ENCODE peak calls at places on chromosome 2, in six cellular contexts. One of them, this sample, is unnamed.

GRCh38 chr2:55743583-55743982 is 49.9 kb upstream of the PNPT1 start:
- DNase-seq in WERI-Rb-1: no peak
- DNase-seq in NCI-H1092 treated with DMSO at 0.1 percent for 48 hours: no peak
- DNase-seq in GM23248: peak; percentile 87
- DNase-seq in brain microvascular endothelial cell: peak; percentile 22
- DNase-seq in epithelial cell of proximal tubule: peak; percentile 4
- DNase-seq in this sample: no peak

GRCh38 chr2:235666240-235666781 is 172.5 kb downstream of the AGAP1 start:
- DNase-seq in WERI-Rb-1: peak; percentile 73
- DNase-seq in NCI-H1092 treated with DMSO at 0.1 percent for 48 hours: peak; percentile 83
- DNase-seq in GM23248: peak; percentile 79
- DNase-seq in brain microvascular endothelial cell: peak; percentile 79
- DNase-seq in epithelial cell of proximal tubule: no peak
- DNase-seq in this sample: peak; percentile 81

GRCh38 chr2:165587335-165587938 is 117.9 kb downstream of the CSRNP3 start:
- DNase-seq in WERI-Rb-1: no peak
- DNase-seq in NCI-H1092 treated with DMSO at 0.1 percent for 48 hours: no peak
- DNase-seq in GM23248: no peak
- DNase-seq in brain microvascular endothelial cell: no peak
- DNase-seq in epithelial cell of proximal tubule: no peak
- DNase-seq in this sample: no peak

GRCh38 chr2:20590704-20591515 is 60.0 kb downstream of the HS1BP3 start:
- DNase-seq in WERI-Rb-1: no peak
- DNase-seq in NCI-H1092 treated with DMSO at 0.1 percent for 48 hours: no peak
- DNase-seq in GM23248: peak; percentile 35
- DNase-seq in brain microvascular endothelial cell: no peak
- DNase-seq in epithelial cell of proximal tubule: no peak
- DNase-seq in this sample: no peak

GRCh38 chr2:26165403-26165802 is 7.5 kb upstream of the GAREM2 start:
- DNase-seq in WERI-Rb-1: no peak
- DNase-seq in NCI-H1092 treated with DMSO at 0.1 percent for 48 hours: no peak
- DNase-seq in GM23248: no peak
- DNase-seq in brain microvascular endothelial cell: no peak
- DNase-seq in epithelial cell of proximal tubule: no peak
- DNase-seq in this sample: no peak

GRCh38 chr2:22450831-22451230 is 934.1 kb upstream of the KLHL29 start:
- DNase-seq in WERI-Rb-1: no peak
- DNase-seq in NCI-H1092 treated with DMSO at 0.1 percent for 48 hours: no peak
- DNase-seq in GM23248: no peak
- DNase-seq in brain microvascular endothelial cell: no peak
- DNase-seq in epithelial cell of proximal tubule: no peak
- DNase-seq in this sample: no peak

GRCh38 chr2:198874502-198874858 is 583.3 kb downstream of the SATB2 start:
- DNase-seq in WERI-Rb-1: no peak
- DNase-seq in NCI-H1092 treated with DMSO at 0.1 percent for 48 hours: no peak
- DNase-seq in GM23248: peak; percentile 18
- DNase-seq in brain microvascular endothelial cell: no peak
- DNase-seq in epithelial cell of proximal tubule: no peak
- DNase-seq in this sample: no peak

GRCh38 chr2:232321156-232321816 is 57.3 kb upstream of the ALPP start:
- DNase-seq in WERI-Rb-1: no peak
- DNase-seq in NCI-H1092 treated with DMSO at 0.1 percent for 48 hours: no peak
- DNase-seq in GM23248: no peak
- DNase-seq in brain microvascular endothelial cell: no peak
- DNase-seq in epithelial cell of proximal tubule: no peak
- DNase-seq in this sample: no peak

GRCh38 chr2:53989210-53989862 is 18.5 kb upstream of the PSME4 start:
- DNase-seq in WERI-Rb-1: no peak
- DNase-seq in NCI-H1092 treated with DMSO at 0.1 percent for 48 hours: peak; percentile 2
- DNase-seq in GM23248: no peak
- DNase-seq in brain microvascular endothelial cell: no peak
- DNase-seq in epithelial cell of proximal tubule: no peak
- DNase-seq in this sample: no peak

GRCh38 chr2:202249521-202249850 is 11.1 kb upstream of the SUMO1 start:
- DNase-seq in WERI-Rb-1: no peak
- DNase-seq in NCI-H1092 treated with DMSO at 0.1 percent for 48 hours: no peak
- DNase-seq in GM23248: peak; percentile 4
- DNase-seq in brain microvascular endothelial cell: no peak
- DNase-seq in epithelial cell of proximal tubule: no peak
- DNase-seq in this sample: peak; percentile 40

GRCh38 chr2:62660582-62661262 is 44.8 kb upstream of the EHBP1 start:
- DNase-seq in WERI-Rb-1: no peak
- DNase-seq in NCI-H1092 treated with DMSO at 0.1 percent for 48 hours: no peak
- DNase-seq in GM23248: peak; percentile 88
- DNase-seq in brain microvascular endothelial cell: peak; percentile 87
- DNase-seq in epithelial cell of proximal tubule: no peak
- DNase-seq in this sample: no peak

GRCh38 chr2:6977095-6977777 is 60.0 kb downstream of the RNF144A start:
- DNase-seq in WERI-Rb-1: no peak
- DNase-seq in NCI-H1092 treated with DMSO at 0.1 percent for 48 hours: peak; percentile 68
- DNase-seq in GM23248: peak; percentile 15
- DNase-seq in brain microvascular endothelial cell: no peak
- DNase-seq in epithelial cell of proximal tubule: no peak
- DNase-seq in this sample: peak; percentile 57

GRCh38 chr2:137806102-137806805 is 158.0 kb upstream of the HNMT start:
- DNase-seq in WERI-Rb-1: no peak
- DNase-seq in NCI-H1092 treated with DMSO at 0.1 percent for 48 hours: no peak
- DNase-seq in GM23248: no peak
- DNase-seq in brain microvascular endothelial cell: no peak
- DNase-seq in epithelial cell of proximal tubule: no peak
- DNase-seq in this sample: no peak

GRCh38 chr2:9618410-9618809 is 12.4 kb downstream of the YWHAQ start:
- DNase-seq in WERI-Rb-1: no peak
- DNase-seq in NCI-H1092 treated with DMSO at 0.1 percent for 48 hours: no peak
- DNase-seq in GM23248: no peak
- DNase-seq in brain microvascular endothelial cell: no peak
- DNase-seq in epithelial cell of proximal tubule: no peak
- DNase-seq in this sample: no peak

GRCh38 chr2:130387071-130387400 is 31.2 kb downstream of the PTPN18 start:
- DNase-seq in WERI-Rb-1: no peak
- DNase-seq in NCI-H1092 treated with DMSO at 0.1 percent for 48 hours: no peak
- DNase-seq in GM23248: no peak
- DNase-seq in brain microvascular endothelial cell: no peak
- DNase-seq in epithelial cell of proximal tubule: no peak
- DNase-seq in this sample: no peak

GRCh38 chr2:24617431-24617830 is 126.4 kb downstream of the NCOA1 start:
- DNase-seq in WERI-Rb-1: no peak
- DNase-seq in NCI-H1092 treated with DMSO at 0.1 percent for 48 hours: no peak
- DNase-seq in GM23248: no peak
- DNase-seq in brain microvascular endothelial cell: no peak
- DNase-seq in epithelial cell of proximal tubule: no peak
- DNase-seq in this sample: no peak

GRCh38 chr2:157684940-157685466 is 56.3 kb upstream of the ACVR1C start:
- DNase-seq in WERI-Rb-1: no peak
- DNase-seq in NCI-H1092 treated with DMSO at 0.1 percent for 48 hours: no peak
- DNase-seq in GM23248: no peak
- DNase-seq in brain microvascular endothelial cell: no peak
- DNase-seq in epithelial cell of proximal tubule: no peak
- DNase-seq in this sample: no peak